ENCODE peak calls at places on chromosomes 1 and 21, in eight cellular contexts. J is breast epithelium, M is Peyer's patch, D is K562, U is H1, L is ovary, G is H54, I is sigmoid colon. E is an unnamed sample.

GRCh38 chr1:175543447-175543846 is 199.9 kb downstream of the TNR start:
- DNase-seq in G (no peak), D (no peak), M (no peak), I (no peak), L (no peak), J (no peak), U (no peak), E (no peak)

GRCh38 chr1:63643926-63644325 is 50.7 kb downstream of the PGM1 start:
- DNase-seq in D (no peak), J (no peak), G (no peak), I (no peak), L (no peak), U (no peak), M (no peak), E (no peak)

GRCh38 chr1:231836227-231836893 is 209.8 kb downstream of the DISC1 start:
- DNase-seq in D (no peak), M (no peak), L (no peak), J (no peak), I (no peak), G (no peak), U (no peak), E (no peak)

GRCh38 chr1:94081566-94082344 is 39.2 kb downstream of the ABCA4 start:
- DNase-seq in I (no peak), D (no peak), J (no peak), U (no peak), M (no peak), G (no peak), L (no peak), E (no peak)

GRCh38 chr1:184866991-184867788 is 107.1 kb downstream of the NIBAN1 start:
- DNase-seq in M (peak), L (no peak), I (no peak), G (peak), J (no peak), U (no peak), D (no peak), E (peak)

GRCh38 chr1:70003509-70003908 is 201.9 kb downstream of the LRRC40 start:
- DNase-seq in I (no peak), G (no peak), J (no peak), U (no peak), D (no peak), L (no peak), M (no peak), E (peak)

GRCh38 chr1:173669491-173669941 is at the start of gene ANKRD45:
- DNase-seq in L (peak), J (no peak), I (no peak), D (no peak), U (peak), M (no peak), G (no peak), E (no peak)

GRCh38 chr1:23960291-23960718 is 677 bp downstream of the PNRC2 start:
- DNase-seq in M (no peak), G (no peak), J (no peak), U (no peak), L (no peak), I (no peak), D (no peak), E (no peak)

GRCh38 chr1:46687095-46687659 is 15.5 kb downstream of the TEX38 start:
- DNase-seq in D (no peak), M (peak), L (peak), J (peak), U (no peak), I (peak), G (no peak), E (peak)

GRCh38 chr1:186231861-186232436 is 143.1 kb downstream of the TPR start:
- DNase-seq in D (no peak), L (no peak), I (no peak), G (no peak), M (no peak), U (no peak), J (no peak), E (no peak)

GRCh38 chr1:201800246-201800645 is 28.7 kb upstream of the IPO9 start:
- DNase-seq in U (no peak), M (no peak), G (no peak), D (no peak), I (no peak), L (no peak), J (no peak), E (no peak)

GRCh38 chr1:169184812-169185211 is 78.3 kb downstream of the ATP1B1 start:
- DNase-seq in G (no peak), D (no peak), I (no peak), L (no peak), U (no peak), J (no peak), M (no peak), E (no peak)

GRCh38 chr1:245211035-245211749 is 56.4 kb downstream of the KIF26B start:
- DNase-seq in L (no peak), D (no peak), G (no peak), J (no peak), U (no peak), M (no peak), I (no peak), E (no peak)

GRCh38 chr1:162151900-162152829 is 82.7 kb downstream of the NOS1AP start:
- DNase-seq in D (no peak), J (peak), U (no peak), L (no peak), G (no peak), M (peak), I (no peak), E (peak)

GRCh38 chr1:9207715-9208114 is 26.9 kb upstream of the H6PD start:
- DNase-seq in D (no peak), M (no peak), G (no peak), U (no peak), I (no peak), J (no peak), L (no peak), E (no peak)

GRCh38 chr1:210598135-210598652 is 269.5 kb downstream of the HHAT start:
- DNase-seq in G (peak), L (no peak), U (no peak), J (peak), M (peak), I (peak), D (no peak), E (peak)

GRCh38 chr1:23555949-23556640 is 3.2 kb downstream of the ID3 start:
- DNase-seq in I (no peak), J (no peak), U (peak), L (peak), D (no peak), M (no peak), G (no peak), E (no peak)

GRCh38 chr1:150162862-150163706 is 13.4 kb downstream of the PLEKHO1 start:
- DNase-seq in G (peak), L (peak), D (peak), M (peak), U (peak), I (peak), J (peak), E (peak)

GRCh38 chr1:19410393-19410792 is 74.9 kb downstream of the CAPZB start:
- DNase-seq in J (no peak), I (peak), L (no peak), M (no peak), G (no peak), U (no peak), D (no peak), E (no peak)

GRCh38 chr1:196088551-196088950 is 519.7 kb downstream of the KCNT2 start:
- DNase-seq in G (no peak), D (no peak), U (no peak), L (no peak), J (no peak), I (no peak), M (no peak), E (no peak)

GRCh38 chr1:63713627-63714481 is 60.0 kb upstream of the ROR1 start:
- DNase-seq in U (no peak), M (no peak), J (no peak), L (no peak), I (peak), D (no peak), G (peak), E (no peak)

GRCh38 chr1:247332215-247332900 is 691 bp upstream of the ZNF496 start:
- DNase-seq in L (peak), J (peak), M (peak), U (peak), G (no peak), I (peak), D (peak), E (peak)

GRCh38 chr1:167808690-167809089 is 86.9 kb downstream of the MPZL1 start:
- DNase-seq in L (no peak), U (no peak), J (no peak), M (no peak), D (no peak), I (no peak), G (no peak), E (no peak)

GRCh38 chr1:87937774-87938173 is 609.1 kb downstream of the LMO4 start:
- DNase-seq in L (no peak), G (no peak), D (no peak), J (no peak), U (no peak), I (no peak), M (no peak), E (no peak)

GRCh38 chr1:184701821-184702220 is 52.8 kb downstream of the EDEM3 start:
- DNase-seq in J (no peak), U (no peak), M (no peak), D (no peak), G (no peak), L (no peak), I (no peak), E (peak)

GRCh38 chr1:161260346-161260745 is 1.8 kb downstream of the PCP4L1 start:
- DNase-seq in D (no peak), L (no peak), M (no peak), I (no peak), G (no peak), J (no peak), U (no peak), E (no peak)

GRCh38 chr1:6352138-6352563 is 41.4 kb downstream of the ACOT7 start:
- DNase-seq in I (no peak), D (peak), J (peak), M (no peak), G (no peak), L (no peak), U (peak), E (no peak)

GRCh38 chr1:163173121-163173520 is 29.6 kb downstream of the RGS5 start:
- DNase-seq in G (no peak), J (no peak), M (no peak), D (no peak), L (no peak), U (no peak), I (no peak), E (no peak)

GRCh38 chr21:45366931-45367401 is 38.0 kb upstream of the COL18A1 start:
- DNase-seq in M (peak), U (no peak), L (peak), D (peak), G (peak), J (peak), I (peak), E (no peak)

GRCh38 chr1:189141056-189141455 is 1336.6 kb downstream of the BRINP3 start:
- DNase-seq in L (no peak), M (no peak), U (no peak), D (no peak), J (no peak), I (no peak), G (no peak), E (no peak)

GRCh38 chr1:78080767-78081166 is 35.0 kb downstream of the GIPC2 start:
- DNase-seq in L (no peak), U (no peak), G (no peak), D (no peak), J (no peak), M (no peak), I (no peak), E (no peak)

GRCh38 chr1:33985656-33986055 is 121.8 kb downstream of the HMGB4 start:
- DNase-seq in M (no peak), L (no peak), I (no peak), U (no peak), G (peak), D (no peak), J (no peak), E (no peak)

GRCh38 chr1:3543076-3544049 is 67.9 kb downstream of the MEGF6 start:
- DNase-seq in J (peak), M (no peak), D (no peak), U (peak), L (no peak), I (peak), G (peak), E (no peak)

GRCh38 chr1:87956072-87956471 is 627.4 kb downstream of the LMO4 start:
- DNase-seq in G (peak), J (no peak), D (no peak), M (no peak), U (no peak), L (no peak), I (peak), E (no peak)

GRCh38 chr1:177210071-177210470 is 39.3 kb downstream of the BRINP2 start:
- DNase-seq in J (no peak), U (no peak), I (no peak), D (no peak), L (no peak), G (no peak), M (no peak), E (no peak)

GRCh38 chr1:153465728-153466625 is 5.5 kb upstream of the S100A7 start:
- DNase-seq in U (peak), I (peak), M (peak), J (no peak), G (peak), D (peak), L (peak), E (peak)

GRCh38 chr1:173377266-173377665 is 99.9 kb upstream of the PRDX6 start:
- DNase-seq in U (no peak), I (no peak), D (no peak), M (no peak), J (no peak), L (no peak), G (no peak), E (no peak)

GRCh38 chr1:227775841-227776240 is 39.6 kb upstream of the PRSS38 start:
- DNase-seq in I (no peak), G (no peak), D (no peak), U (no peak), L (no peak), M (no peak), J (no peak), E (no peak)

GRCh38 chr1:40313329-40313957 is 3.6 kb downstream of the COL9A2 start:
- DNase-seq in J (no peak), M (peak), D (no peak), G (no peak), U (no peak), L (no peak), I (no peak), E (peak)

DNA sequence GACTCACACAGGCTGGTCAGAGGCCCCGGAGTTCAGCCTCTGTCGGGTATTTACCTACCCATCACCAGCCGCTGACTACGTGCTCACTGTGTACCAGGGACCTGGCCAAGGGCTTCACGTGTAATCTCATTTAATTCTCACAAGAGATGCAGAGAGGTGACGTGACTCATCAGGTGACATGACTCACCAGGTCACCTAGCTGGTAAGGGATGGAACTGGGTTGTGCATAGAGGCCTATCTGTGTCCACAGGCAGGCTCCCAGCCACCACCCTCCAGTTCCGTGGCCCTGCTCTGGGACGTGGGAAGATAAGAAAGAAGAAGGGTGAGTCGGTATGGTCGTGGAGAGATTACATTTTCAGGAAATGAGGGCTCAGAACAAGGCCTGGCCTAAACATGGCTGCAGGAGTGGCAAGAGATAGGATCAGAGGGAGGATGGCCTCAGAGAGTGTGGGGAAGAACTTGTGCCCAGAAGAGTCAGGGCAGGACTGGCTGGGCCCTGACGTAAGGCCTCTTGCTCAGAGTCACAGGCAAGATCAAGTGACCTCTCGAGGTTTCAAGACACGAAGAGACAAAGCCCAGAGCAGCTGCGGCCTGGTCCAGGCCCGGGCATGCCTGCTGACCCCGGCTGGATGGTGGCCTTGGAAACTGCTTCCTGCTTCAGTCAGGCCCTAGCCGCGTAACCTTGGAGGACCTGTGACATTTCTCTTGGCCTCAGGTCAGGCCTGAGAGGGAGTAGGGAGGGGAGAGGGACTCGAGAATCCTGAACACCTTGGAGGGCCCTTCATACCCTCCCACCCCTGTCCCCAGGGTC is 52.7 kb upstream of the WASF2 start:
- DNase-seq in G (peak), M (peak), D (peak), U (no peak), I (peak), L (peak), J (peak), E (no peak)
- TF ChIP-seq POLR2A in G (no peak), M (peak), D (peak), U (no peak), I (no peak), L (no peak), J (no peak), E (no peak)

GRCh38 chr1:202861420-202862121 is 27.4 kb downstream of the RABIF start:
- DNase-seq in U (peak), G (peak), J (peak), M (peak), L (peak), I (peak), D (peak), E (peak)
- TF ChIP-seq POLR2A in U (no peak), G (no peak), J (no peak), M (peak), L (peak), I (peak), D (peak), E (peak)

GRCh38 chr1:115090547-115090946 is 1.2 kb upstream of the TSPAN2 start:
- DNase-seq in I (peak), J (no peak), D (no peak), M (no peak), G (no peak), U (no peak), L (no peak), E (no peak)

GRCh38 chr1:115090956-115091355 is 1.7 kb upstream of the TSPAN2 start:
- DNase-seq in U (no peak), D (no peak), M (no peak), I (no peak), L (no peak), J (no peak), G (no peak), E (no peak)

GRCh38 chr1:115088115-115088794 is 1.0 kb downstream of the TSPAN2 start:
- DNase-seq in J (no peak), I (no peak), L (no peak), U (no peak), M (no peak), D (no peak), G (no peak), E (no peak)

GRCh38 chr1:115088871-115089442 is 346 bp downstream of the TSPAN2 start:
- DNase-seq in M (no peak), L (no peak), G (no peak), U (peak), J (no peak), I (no peak), D (no peak), E (no peak)

DNA sequence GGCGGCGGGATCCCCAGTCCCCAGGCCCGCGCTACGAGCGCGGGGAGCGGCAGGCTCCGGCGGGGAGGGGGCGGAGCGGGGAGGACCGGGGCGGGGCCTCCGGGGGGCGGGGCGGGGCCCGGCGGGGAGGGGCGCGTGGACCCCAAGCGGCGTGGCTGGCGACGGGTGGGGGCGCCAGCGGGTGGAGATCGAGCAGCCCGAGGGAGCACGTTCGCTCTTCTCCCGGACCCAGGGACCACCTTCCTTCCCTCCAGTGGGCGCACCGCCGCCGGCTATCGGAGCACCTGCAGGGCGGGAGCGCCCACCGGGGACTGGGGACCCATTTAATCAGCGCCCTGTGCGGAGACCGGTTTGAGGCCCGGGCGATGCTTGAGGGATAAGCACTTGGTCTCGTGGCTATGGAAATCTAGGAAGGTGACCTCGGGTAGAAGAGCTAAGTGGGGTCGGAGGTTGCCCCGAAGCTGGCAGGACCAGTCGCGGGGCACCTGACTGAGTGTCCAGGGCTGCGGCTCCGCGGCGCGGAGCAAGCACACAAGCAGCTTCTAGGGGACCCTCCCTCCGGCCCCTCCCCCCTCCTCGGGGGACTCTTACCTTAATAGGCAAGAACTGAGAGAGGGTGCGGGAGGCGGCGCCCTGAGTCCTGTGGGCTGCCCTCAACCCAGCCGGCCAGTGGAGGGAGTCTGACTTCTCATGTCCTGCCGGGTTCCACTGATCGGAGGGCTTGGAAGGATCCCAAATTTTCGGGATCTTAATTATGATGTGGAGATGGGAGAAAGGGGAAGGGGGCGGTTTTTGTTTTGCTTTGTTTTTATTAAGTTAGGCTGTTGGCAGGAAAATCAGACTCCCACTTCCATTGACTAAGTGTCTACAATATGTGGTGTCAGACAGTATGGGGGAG is at the start of gene TSPAN2:
- DNase-seq in D (peak), L (no peak), G (no peak), J (peak), U (peak), I (peak), M (peak), E (peak)
- TF ChIP-seq POLR2A in D (no peak), L (no peak), G (no peak), J (no peak), U (peak), I (peak), M (no peak), E (no peak)

DNA sequence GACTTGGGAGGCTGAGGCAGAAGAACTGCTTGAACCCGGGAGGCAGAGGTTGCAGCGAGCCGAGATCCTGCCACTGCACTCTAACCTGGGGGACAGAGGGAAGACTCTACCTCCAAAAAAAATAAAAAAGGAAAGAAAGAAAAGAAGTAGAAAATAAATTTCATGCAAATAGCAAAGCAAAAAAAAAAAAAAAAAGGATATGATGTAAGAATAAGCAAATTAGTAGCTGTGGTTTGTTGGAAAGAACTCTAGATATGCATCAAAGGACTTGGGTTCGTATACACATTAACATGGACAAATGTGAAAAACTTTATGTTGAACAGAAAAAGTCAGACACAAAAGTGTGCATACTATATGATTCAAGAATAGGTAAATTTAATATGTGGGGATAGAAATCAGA is 11.9 kb downstream of the WASF2 start:
- DNase-seq in U (no peak), L (no peak), D (no peak), M (peak), I (no peak), J (no peak), G (no peak), E (no peak)
- TF ChIP-seq POLR2A in U (no peak), L (no peak), D (no peak), M (no peak), I (no peak), J (no peak), G (no peak), E (no peak)

DNA sequence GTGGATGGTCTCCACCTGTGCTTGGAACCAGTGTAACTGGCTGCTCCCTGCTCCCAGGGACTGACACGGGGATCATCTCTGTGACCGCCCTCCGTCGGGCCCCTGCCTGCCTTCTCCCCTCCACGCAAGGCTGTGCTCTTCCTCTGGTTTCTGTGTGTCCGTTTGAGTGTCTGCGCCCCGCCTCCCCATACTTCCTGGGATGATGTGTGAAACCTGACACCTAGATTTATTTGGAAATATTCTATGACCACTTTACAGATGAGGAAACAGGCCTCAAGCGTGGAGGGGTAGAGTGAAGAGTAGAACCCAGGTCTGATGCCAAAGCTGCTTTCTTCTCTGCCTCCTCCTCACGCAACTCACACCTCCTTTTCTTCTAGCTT is 24.3 kb downstream of the LDLRAP1 start:
- DNase-seq in U (no peak), D (no peak), J (no peak), M (no peak), G (no peak), L (peak), I (peak), E (no peak)
- TF ChIP-seq POLR2A in U (no peak), D (no peak), J (no peak), M (no peak), G (no peak), L (no peak), I (no peak), E (no peak)

GRCh38 chr1:109509176-109510134 is at the start of gene AMIGO1:
- DNase-seq in U (peak), G (no peak), M (peak), L (peak), I (peak), D (peak), J (no peak), E (peak)
- TF ChIP-seq POLR2A in U (no peak), G (no peak), M (no peak), L (no peak), I (no peak), D (no peak), J (no peak), E (no peak)